ENCODE peak calls at places on chromosomes 6 and 20, in six cellular contexts. P, T, U, J, Z and Q are unnamed samples.

GRCh38 chr6:26020983-26021349 is 58.4 kb downstream of the TRIM38 start:
- DNase-seq in U (no peak), J (no peak), Z (no peak), T (no peak), P (peak), Q (no peak)

GRCh38 chr20:51428451-51429143 is 113.9 kb downstream of the NFATC2 start:
- DNase-seq in J (peak), Z (no peak), T (no peak), P (no peak), U (peak), Q (no peak)

GRCh38 chr6:129131282-129131681 is 248.3 kb downstream of the LAMA2 start:
- DNase-seq in P (no peak), U (no peak), J (no peak), Z (no peak), T (no peak), Q (no peak)

GRCh38 chr6:109686566-109686965 is 4.4 kb downstream of the AK9 start:
- DNase-seq in T (no peak), J (no peak), P (no peak), Z (no peak), U (no peak), Q (no peak)

GRCh38 chr20:472889-473292 is 10.6 kb upstream of the TBC1D20 start:
- DNase-seq in Z (no peak), U (peak), T (no peak), P (no peak), J (no peak), Q (no peak)

GRCh38 chr6:66865771-66866170 is 1158.7 kb upstream of the EYS start:
- DNase-seq in T (no peak), Z (no peak), P (no peak), U (no peak), J (no peak), Q (no peak)

GRCh38 chr6:11356404-11357155 is 124.1 kb upstream of the NEDD9 start:
- DNase-seq in J (no peak), U (no peak), Z (no peak), P (no peak), T (no peak), Q (no peak)

GRCh38 chr20:29300579-29301551 is 1956.6 kb upstream of the DEFB115 start:
- DNase-seq in P (no peak), T (no peak), U (no peak), J (no peak), Z (no peak), Q (no peak)

GRCh38 chr6:44221961-44222335 is 1.4 kb upstream of the SLC29A1 start:
- DNase-seq in J (no peak), P (no peak), U (no peak), Z (no peak), T (no peak), Q (no peak)

GRCh38 chr20:1894951-1895673 is at the start of gene SIRPA:
- DNase-seq in J (peak), Z (no peak), T (peak), P (no peak), U (no peak), Q (peak)

GRCh38 chr20:44274303-44275017 is 27.4 kb downstream of the GDAP1L1 start:
- DNase-seq in Z (no peak), T (no peak), P (no peak), J (no peak), U (peak), Q (no peak)

GRCh38 chr6:151869345-151869744 is 61.9 kb downstream of the ESR1 start:
- DNase-seq in P (no peak), U (no peak), Z (no peak), T (no peak), J (no peak), Q (no peak)

GRCh38 chr6:28737750-28738395 is 185.9 kb downstream of the TRIM27 start:
- DNase-seq in J (no peak), U (no peak), Z (no peak), T (peak), P (no peak), Q (no peak)

GRCh38 chr6:163415620-163416379 is 1.3 kb downstream of the QKI start:
- DNase-seq in U (peak), J (peak), P (no peak), Z (no peak), T (peak), Q (peak)

GRCh38 chr6:114941078-114941477 is 598.3 kb upstream of the HS3ST5 start:
- DNase-seq in T (no peak), Z (no peak), P (no peak), J (no peak), U (no peak), Q (no peak)

GRCh38 chr6:159935633-159936032 is 33.2 kb upstream of the IGF2R start:
- DNase-seq in J (no peak), P (no peak), U (no peak), T (no peak), Z (no peak), Q (no peak)

GRCh38 chr20:52577696-52578095 is 386.1 kb upstream of the ZFP64 start:
- DNase-seq in U (no peak), Z (no peak), P (no peak), J (no peak), T (no peak), Q (no peak)

GRCh38 chr6:50264995-50265571 is 215.4 kb upstream of the DEFB112 start:
- DNase-seq in T (no peak), Z (no peak), J (peak), P (no peak), U (peak), Q (no peak)

GRCh38 chr6:88368071-88368787 is 202.1 kb upstream of the CNR1 start:
- DNase-seq in U (no peak), Z (no peak), J (no peak), T (no peak), P (no peak), Q (no peak)

GRCh38 chr6:98769546-98769945 is 64.8 kb upstream of the POU3F2 start:
- DNase-seq in U (peak), P (peak), T (peak), Z (no peak), J (no peak), Q (no peak)

GRCh38 chr20:50144362-50144761 is 9.2 kb downstream of the PEDS1 start:
- DNase-seq in U (peak), Z (no peak), T (no peak), J (no peak), P (no peak), Q (no peak)

GRCh38 chr6:107353773-107354382 is 105.5 kb downstream of the PDSS2 start:
- DNase-seq in J (no peak), Z (no peak), P (no peak), T (no peak), U (no peak), Q (no peak)

GRCh38 chr6:150596439-150596838 is 3.2 kb upstream of the PLEKHG1 start:
- DNase-seq in T (no peak), J (no peak), U (no peak), P (no peak), Z (no peak), Q (no peak)

GRCh38 chr6:3318226-3318625 is 59.5 kb downstream of the PSMG4 start:
- DNase-seq in Z (no peak), J (no peak), U (no peak), P (no peak), T (no peak), Q (no peak)

GRCh38 chr6:150129616-150130505 is 13.0 kb upstream of the PPP1R14C start:
- DNase-seq in J (no peak), P (no peak), U (no peak), T (no peak), Z (no peak), Q (no peak)

GRCh38 chr6:39980839-39981580 is 46.7 kb upstream of the MOCS1 start:
- DNase-seq in P (peak), T (peak), U (peak), Z (peak), J (peak), Q (peak)

GRCh38 chr20:61917459-61917858 is 148.2 kb downstream of the TAF4 start:
- DNase-seq in J (no peak), T (no peak), Z (no peak), P (no peak), U (no peak), Q (no peak)

GRCh38 chr6:87945181-87945580 is 102.5 kb upstream of the SPACA1 start:
- DNase-seq in J (no peak), T (no peak), U (no peak), P (no peak), Z (no peak), Q (no peak)

GRCh38 chr20:34979366-34980153 is 23.9 kb downstream of the MYH7B start:
- DNase-seq in Z (peak), T (peak), J (peak), P (no peak), U (no peak), Q (no peak)

GRCh38 chr20:63641146-63641791 is 12.0 kb downstream of the STMN3 start:
- DNase-seq in U (no peak), P (no peak), Z (no peak), T (peak), J (no peak), Q (no peak)

GRCh38 chr6:149026530-149026942 is 279.7 kb downstream of the UST start:
- DNase-seq in Z (no peak), J (peak), U (peak), P (peak), T (peak), Q (no peak)

GRCh38 chr20:16701296-16701695 is 28.5 kb upstream of the SNRPB2 start:
- DNase-seq in P (peak), T (no peak), J (no peak), U (peak), Z (no peak), Q (peak)

GRCh38 chr20:40952231-40952630 is 76.4 kb upstream of the TOP1 start:
- DNase-seq in Z (no peak), P (no peak), J (no peak), U (no peak), T (no peak), Q (no peak)

GRCh38 chr20:4136078-4136966 is 121.0 kb upstream of the RNF24 start:
- DNase-seq in P (no peak), U (peak), Z (no peak), J (no peak), T (no peak), Q (no peak)

GRCh38 chr6:76418657-76419217 is 346.3 kb upstream of the IMPG1 start:
- DNase-seq in Z (no peak), J (no peak), P (no peak), U (no peak), T (no peak), Q (no peak)

GRCh38 chr6:101391772-101392560 is 1.5 kb upstream of the GRIK2 start:
- DNase-seq in Z (no peak), P (no peak), U (no peak), T (no peak), J (no peak), Q (no peak)

GRCh38 chr6:121434037-121434770 is 1.2 kb upstream of the GJA1 start:
- DNase-seq in P (no peak), T (no peak), J (no peak), Z (no peak), U (no peak), Q (no peak)
- TF ChIP-seq JUND in P (no peak), T (no peak), J (no peak), Z (no peak), U (no peak), Q (no peak)

DNA sequence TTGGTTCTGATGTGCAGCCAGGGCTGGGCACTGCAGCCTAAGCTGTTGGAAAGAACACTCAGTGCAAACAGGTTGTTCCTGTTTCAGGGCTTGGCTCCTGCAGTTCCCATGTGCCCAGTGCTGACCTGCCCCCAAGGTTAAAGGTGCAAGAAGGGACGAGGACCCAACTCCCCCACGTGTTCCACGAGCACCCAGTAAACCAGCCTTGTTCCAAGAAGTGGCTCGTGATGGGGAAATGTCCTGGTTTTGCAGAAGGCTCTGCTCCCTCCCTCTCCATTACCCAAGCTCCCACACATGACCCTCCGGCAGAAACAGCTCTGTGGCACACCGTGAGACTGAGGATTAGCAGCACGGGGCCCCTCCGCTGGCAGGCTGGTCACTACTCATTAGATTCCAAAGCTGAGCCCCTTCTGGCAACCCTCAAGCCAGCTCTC is 9.4 kb downstream of the ACSS1 start:
- DNase-seq in J (no peak), U (no peak), Z (no peak), P (no peak), T (no peak), Q (peak)
- TF ChIP-seq JUND in J (no peak), U (no peak), Z (no peak), P (no peak), T (no peak), Q (no peak)

DNA sequence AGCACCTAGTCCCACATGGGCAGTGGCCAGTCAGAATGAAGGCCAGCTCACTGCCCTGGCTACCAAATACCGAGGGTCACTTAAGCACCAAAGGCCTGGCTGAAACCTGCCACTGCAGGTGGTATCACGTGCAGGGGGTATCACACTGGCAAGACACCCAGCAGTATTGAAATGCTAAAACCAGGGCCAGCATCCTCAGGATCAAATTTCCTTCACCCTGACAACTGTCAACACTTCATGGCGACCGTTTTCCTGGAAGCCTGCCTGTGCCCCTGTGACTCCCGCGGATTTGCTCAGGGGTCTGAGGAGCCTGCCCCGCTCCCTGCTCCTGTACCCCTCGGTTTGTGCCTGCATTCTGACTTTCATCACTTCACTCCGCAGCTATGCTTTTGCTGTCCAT is 151.1 kb downstream of the TTLL2 start:
- DNase-seq in T (no peak), Z (peak), J (no peak), U (no peak), P (no peak), Q (no peak)
- TF ChIP-seq JUND in T (no peak), Z (no peak), J (no peak), U (no peak), P (no peak), Q (no peak)

DNA sequence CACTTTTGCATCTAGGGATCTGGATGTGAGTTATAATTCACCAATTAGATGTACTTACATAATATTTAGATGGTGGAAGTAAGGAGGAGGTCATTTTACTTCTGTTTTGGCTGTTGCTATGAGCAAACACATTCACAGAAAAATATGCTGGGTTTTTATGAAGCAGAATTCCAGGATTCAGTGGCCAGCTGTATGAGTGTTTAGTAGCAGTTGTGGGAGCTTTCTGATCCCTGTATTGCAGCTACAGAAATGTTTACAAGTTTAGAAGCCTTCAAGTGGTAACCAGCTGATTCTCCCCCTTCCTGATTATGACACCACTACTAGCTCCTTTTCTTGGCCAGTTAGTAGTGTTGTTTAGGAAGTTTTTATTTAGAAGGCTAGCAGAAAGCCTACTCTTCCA is 177.0 kb downstream of the TENT5A start:
- DNase-seq in T (no peak), U (no peak), P (no peak), J (no peak), Z (no peak), Q (no peak)
- TF ChIP-seq JUND in T (no peak), U (no peak), P (no peak), J (no peak), Z (no peak), Q (no peak)

GRCh38 chr20:37458761-37459160 is 62.3 kb upstream of the NNAT start:
- DNase-seq in P (no peak), U (no peak), J (no peak), T (no peak), Z (no peak), Q (no peak)
- TF ChIP-seq JUND in P (no peak), U (no peak), J (no peak), T (no peak), Z (no peak), Q (no peak)